ENCODE peak calls at places on chromosome 3, in seven cellular contexts. Y is astrocyte; P is CD8-positive, alpha-beta T cell; O is cardiac muscle cell; A is IMR-90; V is HCT116; K is left lung. G is an unnamed sample.

GRCh38 chr3:36743821-36744220 is 20.5 kb downstream of the DCLK3 start:
- DNase-seq in O (no peak), P (no peak), K (no peak), A (no peak), V (no peak), Y (no peak), G (no peak)

GRCh38 chr3:18740631-18741583 is 315.8 kb upstream of the SATB1 start:
- DNase-seq in Y (no peak), P (peak; percentile 60), O (no peak), K (peak; percentile 41), A (no peak), V (no peak), G (no peak)

GRCh38 chr3:58999779-59000170 is 50.0 kb downstream of the CFAP20DC start:
- DNase-seq in O (peak; percentile 4), A (peak; percentile 28), K (no peak), Y (peak; percentile 10), V (no peak), P (no peak), G (no peak)

GRCh38 chr3:193805448-193805847 is 212.4 kb downstream of the OPA1 start:
- DNase-seq in A (peak; percentile 80), P (no peak), Y (peak; percentile 98), O (peak; percentile 95), V (peak; percentile 77), K (no peak), G (peak; percentile 69)

GRCh38 chr3:99644017-99644416 is 5.6 kb downstream of the COL8A1 start:
- DNase-seq in P (no peak), Y (no peak), O (no peak), A (no peak), K (no peak), V (no peak), G (no peak)

GRCh38 chr3:121781611-121782010 is 32.1 kb upstream of the GOLGB1 start:
- DNase-seq in K (no peak), P (no peak), O (no peak), A (no peak), V (no peak), Y (no peak), G (no peak)

GRCh38 chr3:44419159-44419922 is 58.1 kb downstream of the ZNF445 start:
- DNase-seq in O (no peak), P (peak; percentile 44), Y (no peak), A (no peak), V (no peak), K (no peak), G (no peak)

GRCh38 chr3:13411186-13411860 is 8.8 kb downstream of the NUP210 start:
- DNase-seq in Y (no peak), K (no peak), P (no peak), V (no peak), A (no peak), O (no peak), G (no peak)

GRCh38 chr3:29319262-29319661 is 38.4 kb downstream of the RBMS3 start:
- DNase-seq in Y (no peak), K (no peak), P (no peak), A (no peak), O (no peak), V (no peak), G (no peak)

GRCh38 chr3:51794202-51794601 is 15.2 kb upstream of the IQCF6 start:
- DNase-seq in A (no peak), K (no peak), P (no peak), Y (no peak), O (no peak), V (no peak), G (no peak)

GRCh38 chr3:42501681-42502428 is 588 bp upstream of the VIPR1 start:
- DNase-seq in V (no peak), O (peak; percentile 40), K (peak; percentile 72), P (peak; percentile 82), Y (no peak), A (peak; percentile 2), G (peak; percentile 70)

GRCh38 chr3:101676219-101676764 is 640 bp downstream of the ZBTB11 start:
- DNase-seq in A (peak; percentile 96), K (peak; percentile 97), Y (peak; percentile 93), V (peak; percentile 88), P (peak; percentile 96), O (peak; percentile 98), G (peak; percentile 95)

GRCh38 chr3:127671523-127672428 is 976 bp upstream of the ABTB1 start:
- DNase-seq in P (peak; percentile 73), V (no peak), K (peak; percentile 40), Y (no peak), O (peak; percentile 11), A (no peak), G (no peak)

GRCh38 chr3:9339750-9340449 is 23.0 kb upstream of the THUMPD3 start:
- DNase-seq in Y (no peak), A (peak; percentile 66), K (no peak), P (no peak), O (no peak), V (peak; percentile 12), G (no peak)

GRCh38 chr3:74520895-74521294 is 93.6 kb downstream of the CNTN3 start:
- DNase-seq in V (no peak), A (peak; percentile 16), P (no peak), K (no peak), O (no peak), Y (no peak), G (no peak)

GRCh38 chr3:3665961-3666640 is 133.1 kb upstream of the LRRN1 start:
- DNase-seq in A (no peak), P (no peak), V (no peak), O (no peak), K (no peak), Y (no peak), G (no peak)

GRCh38 chr3:157353657-157354056 is 83.0 kb upstream of the PTX3 start:
- DNase-seq in O (no peak), V (no peak), A (no peak), P (no peak), Y (no peak), K (no peak), G (no peak)

GRCh38 chr3:51139616-51140015 is 245.5 kb upstream of the MANF start:
- DNase-seq in V (no peak), O (no peak), Y (no peak), P (no peak), A (no peak), K (no peak), G (no peak)

GRCh38 chr3:107710851-107711250 is 188.1 kb downstream of the BBX start:
- DNase-seq in V (peak; percentile 15), O (peak; percentile 34), K (peak; percentile 63), P (no peak), Y (peak; percentile 41), A (peak; percentile 46), G (peak; percentile 21)

GRCh38 chr3:185519021-185519420 is 20.2 kb upstream of the TMEM41A start:
- DNase-seq in V (no peak), K (no peak), P (no peak), Y (no peak), A (no peak), O (no peak), G (no peak)
- TF ChIP-seq CTCF in V (peak; percentile 19), K (no peak), P (no peak), Y (no peak), A (no peak), O (no peak), G (no peak)

DNA sequence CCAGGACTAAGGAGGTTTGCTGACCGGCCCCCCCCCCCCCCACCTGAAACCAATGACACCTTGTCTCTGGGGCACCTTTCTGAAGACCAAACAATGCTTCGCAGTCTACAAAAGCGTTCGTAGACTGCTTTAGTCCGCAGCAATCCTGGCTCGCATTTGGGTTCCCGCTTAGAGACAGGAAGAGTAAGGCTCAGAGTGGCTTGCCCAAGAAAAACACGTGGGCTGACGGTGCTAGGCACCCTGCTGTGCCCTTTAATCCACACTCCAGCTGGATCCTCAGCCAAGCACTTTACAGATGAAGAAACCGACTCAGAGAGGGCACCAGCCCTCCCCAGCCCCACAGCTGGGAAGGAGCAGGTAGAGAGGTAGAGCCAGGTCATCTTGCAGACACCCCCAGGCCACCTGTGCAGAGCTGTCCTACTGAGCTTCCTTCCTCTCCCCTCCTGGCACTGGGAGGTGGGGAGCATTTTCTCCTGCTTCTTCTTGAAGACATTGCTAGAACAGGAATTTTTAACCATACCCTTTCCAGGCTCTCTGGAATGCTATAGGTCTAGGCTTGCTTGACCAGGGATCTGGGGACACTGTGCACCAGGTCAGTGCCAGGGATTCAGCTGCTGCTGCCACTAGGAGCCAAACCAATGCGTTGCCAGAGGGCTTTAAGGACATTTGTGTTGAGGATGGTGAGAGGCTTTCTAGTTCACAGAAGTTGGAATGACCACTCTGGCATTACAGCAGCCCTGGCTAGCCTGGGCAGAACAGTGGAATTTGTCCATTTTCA is 1.0 kb upstream of the KLF15 start:
- DNase-seq in P (no peak), O (peak; percentile 40), Y (no peak), A (no peak), V (no peak), K (peak; percentile 54), G (no peak)
- H3K27ac ChIP-seq in P (no peak overlapping the region), O (no peak overlapping the region), Y (no peak overlapping the region), A (no peak overlapping the region), V (no peak overlapping the region), K (peak overlapping the region; percentile 40), G (no peak overlapping the region)

GRCh38 chr3:196177967-196178366 is 33.2 kb downstream of the ZDHHC19 start:
- DNase-seq in A (no peak), P (no peak), V (no peak), K (no peak), O (no peak), Y (no peak), G (no peak)

GRCh38 chr3:196181127-196181546 is 30.1 kb downstream of the ZDHHC19 start:
- DNase-seq in Y (no peak), V (no peak), O (no peak), A (no peak), K (no peak), P (no peak), G (no peak)

GRCh38 chr3:196180346-196180745 is 30.9 kb downstream of the ZDHHC19 start:
- DNase-seq in O (no peak), Y (no peak), A (no peak), V (no peak), K (no peak), P (no peak), G (no peak)

GRCh38 chr3:196178993-196179379 is 32.2 kb downstream of the ZDHHC19 start:
- DNase-seq in A (no peak), V (no peak), O (no peak), K (no peak), P (no peak), Y (no peak), G (no peak)

GRCh38 chr3:196179380-196180308 is 31.6 kb downstream of the ZDHHC19 start:
- DNase-seq in V (no peak), Y (peak; percentile 93), K (no peak), P (peak; percentile 91), A (peak; percentile 77), O (peak; percentile 68), G (no peak)
- TF ChIP-seq CTCF in V (no peak), Y (no peak), K (no peak), P (peak; percentile 48), A (no peak), O (no peak), G (no peak)

DNA sequence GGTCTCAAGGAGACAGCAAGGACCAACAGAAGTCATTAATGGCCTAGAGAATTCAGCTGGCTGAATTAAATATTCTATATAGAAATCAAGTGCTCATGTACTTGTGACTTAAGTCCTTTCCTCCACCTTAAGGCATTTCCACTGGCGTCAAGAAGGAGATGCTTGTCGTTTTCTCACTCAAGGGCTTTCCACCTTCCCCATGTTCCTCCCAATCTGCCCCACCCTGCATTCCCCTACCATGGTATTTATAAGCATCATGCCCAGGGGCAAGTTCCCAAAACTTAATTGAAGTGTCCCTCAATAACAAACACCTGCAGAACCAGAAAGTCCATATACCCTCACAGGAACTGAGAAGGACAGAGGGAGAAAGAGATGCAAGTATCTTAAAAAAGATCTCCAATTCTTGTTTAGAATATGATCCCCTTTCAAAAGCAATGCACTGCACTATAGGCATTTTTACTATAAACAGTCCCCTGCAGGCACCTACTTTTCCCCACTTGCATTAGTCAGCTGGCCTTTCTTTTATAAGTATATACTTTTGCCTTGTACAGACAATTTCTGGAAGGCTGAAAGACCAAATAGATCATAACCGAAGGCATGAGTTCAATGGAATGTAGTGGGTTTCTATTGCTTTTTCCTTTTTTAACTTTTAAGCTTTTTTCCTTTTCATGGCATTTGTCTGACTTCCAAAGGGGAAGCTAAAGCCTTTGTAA is 29.6 kb downstream of the TMEM39A start:
- DNase-seq in K (no peak), V (no peak), A (peak; percentile 55), P (no peak), Y (no peak), O (no peak), G (no peak)
- H3K27ac ChIP-seq in K (peak overlapping the region; percentile 23), V (no peak overlapping the region), A (no peak overlapping the region), P (no peak overlapping the region), Y (no peak overlapping the region), O (no peak overlapping the region), G (no peak overlapping the region)